ENCODE peak calls at places on chromosomes 13 and 19, in nine cellular contexts. One of them, this sample, is unnamed.

GRCh38 chr19:3129112-3129511 is 6.7 kb upstream of the GNA15 start:
- DNase-seq in hypothalamus: no peak
- DNase-seq in HEK293T: no peak
- DNase-seq in HTR-8/SVneo: no peak
- DNase-seq in caudate nucleus: no peak
- DNase-seq in NCI-H460: peak
- DNase-seq in Kasumi-1: peak
- DNase-seq in stimulated activated naive CD8-positive, alpha-beta T cell treated with anti-CD3 and anti-CD28 coated beads, Interleukin-15, Interleukin-2, amounts not matched to agents 100 U/mL and 50 U/mL, for 24 hours: no peak
- DNase-seq in activated CD4-positive, alpha-beta T cell treated with anti-CD3 and anti-CD28 coated beads for 24 hours: no peak
- DNase-seq in this sample: no peak

GRCh38 chr19:8461891-8462290 is 17.1 kb downstream of the HNRNPM start:
- DNase-seq in hypothalamus: no peak
- DNase-seq in HEK293T: no peak
- DNase-seq in HTR-8/SVneo: no peak
- DNase-seq in caudate nucleus: no peak
- DNase-seq in NCI-H460: no peak
- DNase-seq in Kasumi-1: no peak
- DNase-seq in stimulated activated naive CD8-positive, alpha-beta T cell treated with anti-CD3 and anti-CD28 coated beads, Interleukin-15, Interleukin-2, amounts not matched to agents 100 U/mL and 50 U/mL, for 24 hours: no peak
- DNase-seq in activated CD4-positive, alpha-beta T cell treated with anti-CD3 and anti-CD28 coated beads for 24 hours: no peak
- DNase-seq in this sample: no peak

GRCh38 chr13:35512271-35512920 is 35.9 kb upstream of the MAB21L1 start:
- DNase-seq in hypothalamus: no peak
- DNase-seq in HEK293T: no peak
- DNase-seq in HTR-8/SVneo: peak
- DNase-seq in caudate nucleus: no peak
- DNase-seq in NCI-H460: no peak
- DNase-seq in Kasumi-1: peak
- DNase-seq in stimulated activated naive CD8-positive, alpha-beta T cell treated with anti-CD3 and anti-CD28 coated beads, Interleukin-15, Interleukin-2, amounts not matched to agents 100 U/mL and 50 U/mL, for 24 hours: no peak
- DNase-seq in activated CD4-positive, alpha-beta T cell treated with anti-CD3 and anti-CD28 coated beads for 24 hours: no peak
- DNase-seq in this sample: no peak

GRCh38 chr13:107867701-107868661 is 347.4 kb downstream of the LIG4 start:
- DNase-seq in hypothalamus: peak
- DNase-seq in HEK293T: peak
- DNase-seq in HTR-8/SVneo: peak
- DNase-seq in caudate nucleus: peak
- DNase-seq in NCI-H460: peak
- DNase-seq in Kasumi-1: no peak
- DNase-seq in stimulated activated naive CD8-positive, alpha-beta T cell treated with anti-CD3 and anti-CD28 coated beads, Interleukin-15, Interleukin-2, amounts not matched to agents 100 U/mL and 50 U/mL, for 24 hours: peak
- DNase-seq in activated CD4-positive, alpha-beta T cell treated with anti-CD3 and anti-CD28 coated beads for 24 hours: no peak
- DNase-seq in this sample: peak

GRCh38 chr19:27776524-27776923 is 1436.4 kb downstream of the UQCRFS1 start:
- DNase-seq in hypothalamus: no peak
- DNase-seq in HEK293T: no peak
- DNase-seq in HTR-8/SVneo: no peak
- DNase-seq in caudate nucleus: no peak
- DNase-seq in NCI-H460: no peak
- DNase-seq in Kasumi-1: no peak
- DNase-seq in stimulated activated naive CD8-positive, alpha-beta T cell treated with anti-CD3 and anti-CD28 coated beads, Interleukin-15, Interleukin-2, amounts not matched to agents 100 U/mL and 50 U/mL, for 24 hours: no peak
- DNase-seq in activated CD4-positive, alpha-beta T cell treated with anti-CD3 and anti-CD28 coated beads for 24 hours: no peak
- DNase-seq in this sample: no peak

GRCh38 chr19:42193706-42194105 is 23.8 kb downstream of the DEDD2 start:
- DNase-seq in hypothalamus: no peak
- DNase-seq in HEK293T: no peak
- DNase-seq in HTR-8/SVneo: no peak
- DNase-seq in caudate nucleus: no peak
- DNase-seq in NCI-H460: no peak
- DNase-seq in Kasumi-1: no peak
- DNase-seq in stimulated activated naive CD8-positive, alpha-beta T cell treated with anti-CD3 and anti-CD28 coated beads, Interleukin-15, Interleukin-2, amounts not matched to agents 100 U/mL and 50 U/mL, for 24 hours: no peak
- DNase-seq in activated CD4-positive, alpha-beta T cell treated with anti-CD3 and anti-CD28 coated beads for 24 hours: no peak
- DNase-seq in this sample: no peak

GRCh38 chr19:33150852-33151518 is 19.1 kb downstream of the WDR88 start:
- DNase-seq in hypothalamus: no peak
- DNase-seq in HEK293T: no peak
- DNase-seq in HTR-8/SVneo: no peak
- DNase-seq in caudate nucleus: no peak
- DNase-seq in NCI-H460: no peak
- DNase-seq in Kasumi-1: no peak
- DNase-seq in stimulated activated naive CD8-positive, alpha-beta T cell treated with anti-CD3 and anti-CD28 coated beads, Interleukin-15, Interleukin-2, amounts not matched to agents 100 U/mL and 50 U/mL, for 24 hours: no peak
- DNase-seq in activated CD4-positive, alpha-beta T cell treated with anti-CD3 and anti-CD28 coated beads for 24 hours: no peak
- DNase-seq in this sample: no peak

GRCh38 chr19:31331536-31331935 is 17.7 kb downstream of the TSHZ3 start:
- DNase-seq in hypothalamus: no peak
- DNase-seq in HEK293T: no peak
- DNase-seq in HTR-8/SVneo: no peak
- DNase-seq in caudate nucleus: no peak
- DNase-seq in NCI-H460: no peak
- DNase-seq in Kasumi-1: no peak
- DNase-seq in stimulated activated naive CD8-positive, alpha-beta T cell treated with anti-CD3 and anti-CD28 coated beads, Interleukin-15, Interleukin-2, amounts not matched to agents 100 U/mL and 50 U/mL, for 24 hours: no peak
- DNase-seq in activated CD4-positive, alpha-beta T cell treated with anti-CD3 and anti-CD28 coated beads for 24 hours: no peak
- DNase-seq in this sample: no peak

GRCh38 chr13:113533441-113533840 is 42.9 kb upstream of the DCUN1D2 start:
- DNase-seq in hypothalamus: no peak
- DNase-seq in HEK293T: no peak
- DNase-seq in HTR-8/SVneo: no peak
- DNase-seq in caudate nucleus: no peak
- DNase-seq in NCI-H460: no peak
- DNase-seq in Kasumi-1: no peak
- DNase-seq in stimulated activated naive CD8-positive, alpha-beta T cell treated with anti-CD3 and anti-CD28 coated beads, Interleukin-15, Interleukin-2, amounts not matched to agents 100 U/mL and 50 U/mL, for 24 hours: no peak
- DNase-seq in activated CD4-positive, alpha-beta T cell treated with anti-CD3 and anti-CD28 coated beads for 24 hours: no peak
- DNase-seq in this sample: no peak

GRCh38 chr19:49987159-49987698 is 26.3 kb upstream of the SIGLEC11 start:
- DNase-seq in hypothalamus: peak
- DNase-seq in HEK293T: peak
- DNase-seq in HTR-8/SVneo: peak
- DNase-seq in caudate nucleus: peak
- DNase-seq in NCI-H460: peak
- DNase-seq in Kasumi-1: peak
- DNase-seq in stimulated activated naive CD8-positive, alpha-beta T cell treated with anti-CD3 and anti-CD28 coated beads, Interleukin-15, Interleukin-2, amounts not matched to agents 100 U/mL and 50 U/mL, for 24 hours: peak
- DNase-seq in activated CD4-positive, alpha-beta T cell treated with anti-CD3 and anti-CD28 coated beads for 24 hours: peak
- DNase-seq in this sample: no peak

GRCh38 chr13:83881917-83882625 is at the start of gene SLITRK1:
- DNase-seq in hypothalamus: peak
- DNase-seq in HEK293T: peak
- DNase-seq in HTR-8/SVneo: peak
- DNase-seq in caudate nucleus: peak
- DNase-seq in NCI-H460: peak
- DNase-seq in Kasumi-1: peak
- DNase-seq in stimulated activated naive CD8-positive, alpha-beta T cell treated with anti-CD3 and anti-CD28 coated beads, Interleukin-15, Interleukin-2, amounts not matched to agents 100 U/mL and 50 U/mL, for 24 hours: peak
- DNase-seq in activated CD4-positive, alpha-beta T cell treated with anti-CD3 and anti-CD28 coated beads for 24 hours: no peak
- DNase-seq in this sample: no peak

GRCh38 chr19:45769821-45770191 is 754 bp upstream of the SIX5 start:
- DNase-seq in hypothalamus: peak
- DNase-seq in HEK293T: no peak
- DNase-seq in HTR-8/SVneo: no peak
- DNase-seq in caudate nucleus: no peak
- DNase-seq in NCI-H460: no peak
- DNase-seq in Kasumi-1: no peak
- DNase-seq in stimulated activated naive CD8-positive, alpha-beta T cell treated with anti-CD3 and anti-CD28 coated beads, Interleukin-15, Interleukin-2, amounts not matched to agents 100 U/mL and 50 U/mL, for 24 hours: peak
- DNase-seq in activated CD4-positive, alpha-beta T cell treated with anti-CD3 and anti-CD28 coated beads for 24 hours: no peak
- DNase-seq in this sample: no peak

GRCh38 chr19:12947702-12948596 is 2.3 kb downstream of the RAD23A start:
- DNase-seq in hypothalamus: no peak
- DNase-seq in HEK293T: no peak
- DNase-seq in HTR-8/SVneo: no peak
- DNase-seq in caudate nucleus: no peak
- DNase-seq in NCI-H460: no peak
- DNase-seq in Kasumi-1: no peak
- DNase-seq in stimulated activated naive CD8-positive, alpha-beta T cell treated with anti-CD3 and anti-CD28 coated beads, Interleukin-15, Interleukin-2, amounts not matched to agents 100 U/mL and 50 U/mL, for 24 hours: no peak
- DNase-seq in activated CD4-positive, alpha-beta T cell treated with anti-CD3 and anti-CD28 coated beads for 24 hours: no peak
- DNase-seq in this sample: no peak

GRCh38 chr13:33153421-33154381 is 131.9 kb downstream of the STARD13 start:
- DNase-seq in hypothalamus: no peak
- DNase-seq in HEK293T: no peak
- DNase-seq in HTR-8/SVneo: no peak
- DNase-seq in caudate nucleus: no peak
- DNase-seq in NCI-H460: no peak
- DNase-seq in Kasumi-1: no peak
- DNase-seq in stimulated activated naive CD8-positive, alpha-beta T cell treated with anti-CD3 and anti-CD28 coated beads, Interleukin-15, Interleukin-2, amounts not matched to agents 100 U/mL and 50 U/mL, for 24 hours: no peak
- DNase-seq in activated CD4-positive, alpha-beta T cell treated with anti-CD3 and anti-CD28 coated beads for 24 hours: no peak
- DNase-seq in this sample: no peak

GRCh38 chr19:30536975-30537374 is 164.8 kb downstream of the ZNF536 start:
- DNase-seq in hypothalamus: no peak
- DNase-seq in HEK293T: no peak
- DNase-seq in HTR-8/SVneo: no peak
- DNase-seq in caudate nucleus: no peak
- DNase-seq in NCI-H460: no peak
- DNase-seq in Kasumi-1: no peak
- DNase-seq in stimulated activated naive CD8-positive, alpha-beta T cell treated with anti-CD3 and anti-CD28 coated beads, Interleukin-15, Interleukin-2, amounts not matched to agents 100 U/mL and 50 U/mL, for 24 hours: no peak
- DNase-seq in activated CD4-positive, alpha-beta T cell treated with anti-CD3 and anti-CD28 coated beads for 24 hours: no peak
- DNase-seq in this sample: no peak

GRCh38 chr13:113337976-113338375 is 26.0 kb downstream of the GRTP1 start:
- DNase-seq in hypothalamus: no peak
- DNase-seq in HEK293T: no peak
- DNase-seq in HTR-8/SVneo: no peak
- DNase-seq in caudate nucleus: no peak
- DNase-seq in NCI-H460: no peak
- DNase-seq in Kasumi-1: no peak
- DNase-seq in stimulated activated naive CD8-positive, alpha-beta T cell treated with anti-CD3 and anti-CD28 coated beads, Interleukin-15, Interleukin-2, amounts not matched to agents 100 U/mL and 50 U/mL, for 24 hours: no peak
- DNase-seq in activated CD4-positive, alpha-beta T cell treated with anti-CD3 and anti-CD28 coated beads for 24 hours: no peak
- DNase-seq in this sample: no peak

GRCh38 chr13:100100115-100100879 is 11.4 kb downstream of the PCCA start:
- DNase-seq in hypothalamus: no peak
- DNase-seq in HEK293T: no peak
- DNase-seq in HTR-8/SVneo: peak
- DNase-seq in caudate nucleus: no peak
- DNase-seq in NCI-H460: no peak
- DNase-seq in Kasumi-1: no peak
- DNase-seq in stimulated activated naive CD8-positive, alpha-beta T cell treated with anti-CD3 and anti-CD28 coated beads, Interleukin-15, Interleukin-2, amounts not matched to agents 100 U/mL and 50 U/mL, for 24 hours: no peak
- DNase-seq in activated CD4-positive, alpha-beta T cell treated with anti-CD3 and anti-CD28 coated beads for 24 hours: no peak
- DNase-seq in this sample: no peak

GRCh38 chr19:46963093-46963734 is 56.4 kb upstream of the NPAS1 start:
- DNase-seq in hypothalamus: no peak
- DNase-seq in HEK293T: no peak
- DNase-seq in HTR-8/SVneo: peak
- DNase-seq in caudate nucleus: no peak
- DNase-seq in NCI-H460: no peak
- DNase-seq in Kasumi-1: no peak
- DNase-seq in stimulated activated naive CD8-positive, alpha-beta T cell treated with anti-CD3 and anti-CD28 coated beads, Interleukin-15, Interleukin-2, amounts not matched to agents 100 U/mL and 50 U/mL, for 24 hours: peak
- DNase-seq in activated CD4-positive, alpha-beta T cell treated with anti-CD3 and anti-CD28 coated beads for 24 hours: no peak
- DNase-seq in this sample: no peak

GRCh38 chr19:58252102-58252685 is 23.5 kb downstream of the ZNF544 start:
- DNase-seq in hypothalamus: no peak
- DNase-seq in HEK293T: no peak
- DNase-seq in HTR-8/SVneo: no peak
- DNase-seq in caudate nucleus: no peak
- DNase-seq in NCI-H460: no peak
- DNase-seq in Kasumi-1: no peak
- DNase-seq in stimulated activated naive CD8-positive, alpha-beta T cell treated with anti-CD3 and anti-CD28 coated beads, Interleukin-15, Interleukin-2, amounts not matched to agents 100 U/mL and 50 U/mL, for 24 hours: no peak
- DNase-seq in activated CD4-positive, alpha-beta T cell treated with anti-CD3 and anti-CD28 coated beads for 24 hours: no peak
- DNase-seq in this sample: no peak

GRCh38 chr13:102580552-102581169 is 16.1 kb upstream of the TPP2 start:
- DNase-seq in hypothalamus: no peak
- DNase-seq in HEK293T: peak
- DNase-seq in HTR-8/SVneo: no peak
- DNase-seq in caudate nucleus: no peak
- DNase-seq in NCI-H460: peak
- DNase-seq in Kasumi-1: peak
- DNase-seq in stimulated activated naive CD8-positive, alpha-beta T cell treated with anti-CD3 and anti-CD28 coated beads, Interleukin-15, Interleukin-2, amounts not matched to agents 100 U/mL and 50 U/mL, for 24 hours: no peak
- DNase-seq in activated CD4-positive, alpha-beta T cell treated with anti-CD3 and anti-CD28 coated beads for 24 hours: no peak
- DNase-seq in this sample: no peak

GRCh38 chr13:29369060-29369743 is 226.3 kb downstream of the SLC7A1 start:
- DNase-seq in hypothalamus: no peak
- DNase-seq in HEK293T: peak
- DNase-seq in HTR-8/SVneo: peak
- DNase-seq in caudate nucleus: no peak
- DNase-seq in NCI-H460: peak
- DNase-seq in Kasumi-1: peak
- DNase-seq in stimulated activated naive CD8-positive, alpha-beta T cell treated with anti-CD3 and anti-CD28 coated beads, Interleukin-15, Interleukin-2, amounts not matched to agents 100 U/mL and 50 U/mL, for 24 hours: no peak
- DNase-seq in activated CD4-positive, alpha-beta T cell treated with anti-CD3 and anti-CD28 coated beads for 24 hours: no peak
- DNase-seq in this sample: no peak

GRCh38 chr13:49023441-49023840 is 47.7 kb downstream of the FNDC3A start:
- DNase-seq in hypothalamus: no peak
- DNase-seq in HEK293T: no peak
- DNase-seq in HTR-8/SVneo: peak
- DNase-seq in caudate nucleus: no peak
- DNase-seq in NCI-H460: no peak
- DNase-seq in Kasumi-1: no peak
- DNase-seq in stimulated activated naive CD8-positive, alpha-beta T cell treated with anti-CD3 and anti-CD28 coated beads, Interleukin-15, Interleukin-2, amounts not matched to agents 100 U/mL and 50 U/mL, for 24 hours: no peak
- DNase-seq in activated CD4-positive, alpha-beta T cell treated with anti-CD3 and anti-CD28 coated beads for 24 hours: no peak
- DNase-seq in this sample: no peak

GRCh38 chr13:50389726-50390125 is 374.5 kb downstream of the KCNRG start:
- DNase-seq in hypothalamus: no peak
- DNase-seq in HEK293T: no peak
- DNase-seq in HTR-8/SVneo: no peak
- DNase-seq in caudate nucleus: no peak
- DNase-seq in NCI-H460: no peak
- DNase-seq in Kasumi-1: no peak
- DNase-seq in stimulated activated naive CD8-positive, alpha-beta T cell treated with anti-CD3 and anti-CD28 coated beads, Interleukin-15, Interleukin-2, amounts not matched to agents 100 U/mL and 50 U/mL, for 24 hours: no peak
- DNase-seq in activated CD4-positive, alpha-beta T cell treated with anti-CD3 and anti-CD28 coated beads for 24 hours: no peak
- DNase-seq in this sample: peak

GRCh38 chr13:32285633-32285965 is 29.6 kb downstream of the ZAR1L start:
- DNase-seq in hypothalamus: no peak
- DNase-seq in HEK293T: no peak
- DNase-seq in HTR-8/SVneo: no peak
- DNase-seq in caudate nucleus: no peak
- DNase-seq in NCI-H460: no peak
- DNase-seq in Kasumi-1: no peak
- DNase-seq in stimulated activated naive CD8-positive, alpha-beta T cell treated with anti-CD3 and anti-CD28 coated beads, Interleukin-15, Interleukin-2, amounts not matched to agents 100 U/mL and 50 U/mL, for 24 hours: no peak
- DNase-seq in activated CD4-positive, alpha-beta T cell treated with anti-CD3 and anti-CD28 coated beads for 24 hours: no peak
- DNase-seq in this sample: no peak

GRCh38 chr19:29476528-29476927 is 49.3 kb upstream of the VSTM2B start:
- DNase-seq in hypothalamus: no peak
- DNase-seq in HEK293T: no peak
- DNase-seq in HTR-8/SVneo: no peak
- DNase-seq in caudate nucleus: no peak
- DNase-seq in NCI-H460: no peak
- DNase-seq in Kasumi-1: no peak
- DNase-seq in stimulated activated naive CD8-positive, alpha-beta T cell treated with anti-CD3 and anti-CD28 coated beads, Interleukin-15, Interleukin-2, amounts not matched to agents 100 U/mL and 50 U/mL, for 24 hours: no peak
- DNase-seq in activated CD4-positive, alpha-beta T cell treated with anti-CD3 and anti-CD28 coated beads for 24 hours: no peak
- DNase-seq in this sample: no peak

GRCh38 chr13:33050161-33050560 is 33.9 kb downstream of the KL start:
- DNase-seq in hypothalamus: no peak
- DNase-seq in HEK293T: no peak
- DNase-seq in HTR-8/SVneo: no peak
- DNase-seq in caudate nucleus: no peak
- DNase-seq in NCI-H460: no peak
- DNase-seq in Kasumi-1: no peak
- DNase-seq in stimulated activated naive CD8-positive, alpha-beta T cell treated with anti-CD3 and anti-CD28 coated beads, Interleukin-15, Interleukin-2, amounts not matched to agents 100 U/mL and 50 U/mL, for 24 hours: no peak
- DNase-seq in activated CD4-positive, alpha-beta T cell treated with anti-CD3 and anti-CD28 coated beads for 24 hours: no peak
- DNase-seq in this sample: no peak

GRCh38 chr19:13866463-13867046 is 10.4 kb upstream of the NANOS3 start:
- DNase-seq in hypothalamus: no peak
- DNase-seq in HEK293T: no peak
- DNase-seq in HTR-8/SVneo: no peak
- DNase-seq in caudate nucleus: no peak
- DNase-seq in NCI-H460: no peak
- DNase-seq in Kasumi-1: no peak
- DNase-seq in stimulated activated naive CD8-positive, alpha-beta T cell treated with anti-CD3 and anti-CD28 coated beads, Interleukin-15, Interleukin-2, amounts not matched to agents 100 U/mL and 50 U/mL, for 24 hours: no peak
- DNase-seq in activated CD4-positive, alpha-beta T cell treated with anti-CD3 and anti-CD28 coated beads for 24 hours: no peak
- DNase-seq in this sample: no peak

GRCh38 chr19:1591421-1592022 is 1.1 kb downstream of the MBD3 start:
- DNase-seq in hypothalamus: no peak
- DNase-seq in HEK293T: no peak
- DNase-seq in HTR-8/SVneo: no peak
- DNase-seq in caudate nucleus: no peak
- DNase-seq in NCI-H460: no peak
- DNase-seq in Kasumi-1: no peak
- DNase-seq in stimulated activated naive CD8-positive, alpha-beta T cell treated with anti-CD3 and anti-CD28 coated beads, Interleukin-15, Interleukin-2, amounts not matched to agents 100 U/mL and 50 U/mL, for 24 hours: peak
- DNase-seq in activated CD4-positive, alpha-beta T cell treated with anti-CD3 and anti-CD28 coated beads for 24 hours: no peak
- DNase-seq in this sample: peak

GRCh38 chr19:17079710-17080440 is 4.3 kb downstream of the MYO9B start:
- DNase-seq in hypothalamus: peak
- DNase-seq in HEK293T: peak
- DNase-seq in HTR-8/SVneo: peak
- DNase-seq in caudate nucleus: peak
- DNase-seq in NCI-H460: peak
- DNase-seq in Kasumi-1: no peak
- DNase-seq in stimulated activated naive CD8-positive, alpha-beta T cell treated with anti-CD3 and anti-CD28 coated beads, Interleukin-15, Interleukin-2, amounts not matched to agents 100 U/mL and 50 U/mL, for 24 hours: peak
- DNase-seq in activated CD4-positive, alpha-beta T cell treated with anti-CD3 and anti-CD28 coated beads for 24 hours: peak
- DNase-seq in this sample: no peak

GRCh38 chr13:56622840-56623239 is 517.9 kb upstream of the PRR20A start:
- DNase-seq in hypothalamus: no peak
- DNase-seq in HEK293T: no peak
- DNase-seq in HTR-8/SVneo: no peak
- DNase-seq in caudate nucleus: no peak
- DNase-seq in NCI-H460: no peak
- DNase-seq in Kasumi-1: no peak
- DNase-seq in stimulated activated naive CD8-positive, alpha-beta T cell treated with anti-CD3 and anti-CD28 coated beads, Interleukin-15, Interleukin-2, amounts not matched to agents 100 U/mL and 50 U/mL, for 24 hours: no peak
- DNase-seq in activated CD4-positive, alpha-beta T cell treated with anti-CD3 and anti-CD28 coated beads for 24 hours: no peak
- DNase-seq in this sample: no peak

GRCh38 chr19:40630571-40631160 is 29.5 kb downstream of the LTBP4 start:
- DNase-seq in hypothalamus: no peak
- DNase-seq in HEK293T: no peak
- DNase-seq in HTR-8/SVneo: no peak
- DNase-seq in caudate nucleus: no peak
- DNase-seq in NCI-H460: no peak
- DNase-seq in Kasumi-1: no peak
- DNase-seq in stimulated activated naive CD8-positive, alpha-beta T cell treated with anti-CD3 and anti-CD28 coated beads, Interleukin-15, Interleukin-2, amounts not matched to agents 100 U/mL and 50 U/mL, for 24 hours: no peak
- DNase-seq in activated CD4-positive, alpha-beta T cell treated with anti-CD3 and anti-CD28 coated beads for 24 hours: no peak
- DNase-seq in this sample: no peak

This sample was measured in NCI-H2081 treated with DMSO at 0.1 percent for 48 hours.